ENCODE peak calls at places on chromosomes 1 and 21, in eight cellular contexts. G is naive B cell; V is upper lobe of right lung; D is T-helper 17 cell; E is A549; C is right lobe of liver; H is lower lobe of right lung; O is CD4-positive, CD25-positive, alpha-beta regulatory T cell. L is an unnamed sample.

GRCh38 chr1:217721692-217722091 is 90.5 kb downstream of the SPATA17 start:
- ATAC-seq in D (no peak), G (no peak), C (no peak), V (peak; percentile 55), O (no peak), E (peak; percentile 81), H (no peak), L (no peak)

GRCh38 chr21:33064623-33064996 is 5.3 kb upstream of the OLIG1 start:
- ATAC-seq in H (no peak), O (no peak), E (no peak), G (no peak), C (no peak), V (no peak), D (no peak), L (no peak)

GRCh38 chr1:99748419-99748818 is 18.0 kb downstream of the FRRS1 start:
- ATAC-seq in H (no peak), C (peak; percentile 86), V (no peak), O (no peak), G (no peak), E (no peak), D (no peak), L (no peak)

GRCh38 chr1:92736395-92736794 is 48.5 kb downstream of the EVI5 start:
- ATAC-seq in C (peak; percentile 86), G (no peak), H (no peak), E (peak; percentile 71), O (no peak), D (no peak), V (peak; percentile 69), L (no peak)

GRCh38 chr1:165342588-165342987 is 13.9 kb downstream of the LMX1A start:
- ATAC-seq in E (no peak), D (no peak), O (no peak), C (no peak), V (no peak), H (no peak), G (no peak), L (peak; percentile 80)

GRCh38 chr1:116855788-116856187 is 53.9 kb upstream of the PTGFRN start:
- ATAC-seq in C (no peak), G (no peak), O (no peak), V (no peak), H (no peak), E (no peak), D (no peak), L (no peak)

GRCh38 chr1:168312718-168313604 is 32.3 kb downstream of the TBX19 start:
- ATAC-seq in D (no peak), V (peak; percentile 31), C (no peak), G (no peak), O (no peak), E (no peak), H (no peak), L (peak; percentile 64)

GRCh38 chr1:212712451-212713303 is 13.0 kb upstream of the BATF3 start:
- ATAC-seq in V (no peak), C (no peak), G (no peak), E (no peak), H (no peak), O (no peak), D (no peak), L (no peak)

GRCh38 chr1:24383381-24383940 is 30.1 kb downstream of the STPG1 start:
- ATAC-seq in H (no peak), E (no peak), V (no peak), C (no peak), G (no peak), O (no peak), D (no peak), L (no peak)

GRCh38 chr1:206535853-206536188 is 28.5 kb downstream of the RASSF5 start:
- ATAC-seq in G (no peak), O (no peak), V (no peak), D (no peak), E (no peak), H (no peak), C (no peak), L (peak; percentile 29)

GRCh38 chr1:30562559-30562958 is 160.8 kb downstream of the MATN1 start:
- ATAC-seq in V (no peak), G (no peak), C (no peak), O (no peak), D (no peak), E (no peak), H (no peak), L (no peak)

GRCh38 chr1:154943649-154944421 is 7.3 kb upstream of the PMVK start:
- ATAC-seq in G (peak; percentile 38), H (peak; percentile 57), E (peak; percentile 71), D (peak; percentile 22), V (peak; percentile 56), O (no peak), C (peak; percentile 51), L (no peak)

GRCh38 chr21:30434033-30434631 is 4.1 kb downstream of the KRTAP13-4 start:
- ATAC-seq in V (peak; percentile 85), G (no peak), O (no peak), C (peak; percentile 82), H (peak; percentile 57), D (no peak), E (no peak), L (peak; percentile 46)

GRCh38 chr1:84146375-84147032 is 2.4 kb downstream of the PRKACB start:
- ATAC-seq in H (peak; percentile 54), O (no peak), D (no peak), V (no peak), E (no peak), C (no peak), G (no peak), L (peak; percentile 38)

GRCh38 chr21:43985690-43986251 is 26.3 kb upstream of the TRAPPC10 start:
- ATAC-seq in D (peak; percentile 18), H (no peak), V (no peak), E (no peak), C (peak; percentile 14), G (no peak), O (peak; percentile 7), L (no peak)

GRCh38 chr1:203771901-203772301 is 6.9 kb downstream of the LAX1 start:
- ATAC-seq in C (no peak), V (no peak), E (no peak), G (no peak), O (no peak), D (no peak), H (no peak), L (no peak)

GRCh38 chr1:111214884-111215283 is 12.6 kb upstream of the CHI3L2 start:
- ATAC-seq in O (peak; percentile 27), V (no peak), C (no peak), H (no peak), E (no peak), D (peak; percentile 35), G (no peak), L (no peak)

GRCh38 chr21:45142916-45143315 is 68.5 kb downstream of the ADARB1 start:
- ATAC-seq in H (no peak), V (no peak), E (no peak), O (no peak), G (no peak), C (no peak), D (no peak), L (no peak)

GRCh38 chr1:168788262-168788661 is 59.3 kb upstream of the DPT start:
- ATAC-seq in V (no peak), C (no peak), D (no peak), O (no peak), E (no peak), G (no peak), H (no peak), L (no peak)

GRCh38 chr21:42404534-42404933 is 832 bp downstream of the UBASH3A start:
- ATAC-seq in O (peak; percentile 4), E (no peak), V (no peak), D (peak; percentile 13), G (no peak), H (no peak), C (no peak), L (no peak)

GRCh38 chr1:221729771-221730170 is 12.1 kb downstream of the DUSP10 start:
- ATAC-seq in O (peak; percentile 54), D (no peak), V (no peak), G (no peak), H (no peak), C (no peak), E (no peak), L (no peak)

GRCh38 chr1:16246961-16247360 is 10.0 kb upstream of the CPLANE2 start:
- ATAC-seq in C (no peak), G (no peak), E (no peak), V (no peak), D (no peak), O (no peak), H (no peak), L (peak; percentile 12)

L was measured in esophagus mucosa.